ENCODE peak calls at places on chromosomes 7 and 10, in four cellular contexts. P is HFFc6, B is body of pancreas, O is SHP77 treated with DMSO at 0.1 percent for 48 hours. E is an unnamed sample.
A peak's percentile ranks its signal among the peaks of the same experiment; 100 is the strongest.

GRCh38 chr7:30212720-30213119 is 71.7 kb upstream of the ZNRF2 start:
- DNase-seq in O (no peak), B (no peak), P (no peak), E (no peak)

GRCh38 chr7:66050337-66050957 is 25.2 kb upstream of the ASL start:
- DNase-seq in P (no peak), B (no peak), O (no peak), E (no peak)

GRCh38 chr10:62584726-62585125 is 210.6 kb downstream of the ZNF365 start:
- DNase-seq in P (peak; percentile 58), O (no peak), B (no peak), E (no peak)

GRCh38 chr7:36368496-36368895 is 21.2 kb upstream of the ANLN start:
- DNase-seq in B (no peak), P (no peak), O (no peak), E (no peak)

GRCh38 chr7:134894928-134895327 is 91.4 kb upstream of the AGBL3 start:
- DNase-seq in O (no peak), B (no peak), P (no peak), E (no peak)

GRCh38 chr7:156503195-156503594 is 137.4 kb upstream of the RNF32 start:
- DNase-seq in O (no peak), B (no peak), P (no peak), E (no peak)

GRCh38 chr7:69845721-69846495 is 247.6 kb downstream of the AUTS2 start:
- DNase-seq in O (no peak), B (no peak), P (no peak), E (no peak)

GRCh38 chr10:60203993-60204618 is 185.6 kb downstream of the ANK3 start:
- DNase-seq in B (no peak), P (peak; percentile 16), O (no peak), E (peak; percentile 17)

GRCh38 chr7:128221929-128222403 is 19.1 kb upstream of the LEP start:
- DNase-seq in O (no peak), P (peak; percentile 92), B (no peak), E (peak; percentile 20)

GRCh38 chr7:5284304-5285281 is 1.9 kb downstream of the SLC29A4 start:
- DNase-seq in P (no peak), B (peak; percentile 75), O (peak; percentile 93), E (no peak)

GRCh38 chr7:20595971-20596370 is 19.5 kb upstream of the ABCB5 start:
- DNase-seq in O (no peak), P (no peak), B (no peak), E (no peak)

GRCh38 chr7:79610301-79610700 is 156.8 kb upstream of the MAGI2 start:
- DNase-seq in P (no peak), O (no peak), B (no peak), E (no peak)

GRCh38 chr7:51210766-51211165 is 105.8 kb downstream of the COBL start:
- DNase-seq in B (no peak), O (no peak), P (no peak), E (no peak)

GRCh38 chr7:114423218-114423496 is 8.5 kb downstream of the FOXP2 start:
- DNase-seq in B (no peak), P (no peak), O (no peak), E (no peak)

GRCh38 chr7:2063562-2064360 is 169.0 kb downstream of the MAD1L1 start:
- DNase-seq in O (no peak), B (no peak), P (no peak), E (no peak)

GRCh38 chr7:44574286-44574872 is 671 bp upstream of the DDX56 start:
- DNase-seq in B (no peak), O (no peak), P (no peak), E (no peak)

GRCh38 chr10:119524720-119525070 is 17.8 kb downstream of the RGS10 start:
- DNase-seq in B (no peak), P (no peak), O (no peak), E (no peak)

GRCh38 chr10:28980264-28980663 is 302.9 kb downstream of the BAMBI start:
- DNase-seq in O (no peak), B (no peak), P (no peak), E (no peak)

GRCh38 chr7:77548222-77548621 is 11.1 kb downstream of the PTPN12 start:
- DNase-seq in P (no peak), O (no peak), B (no peak), E (no peak)

GRCh38 chr10:9254353-9254752 is 1199.9 kb downstream of the GATA3 start:
- DNase-seq in O (no peak), B (no peak), P (peak; percentile 62), E (no peak)

GRCh38 chr10:103598654-103599115 is 105.2 kb downstream of the NEURL1 start:
- DNase-seq in P (peak; percentile 75), B (peak; percentile 68), O (peak; percentile 41), E (peak; percentile 63)

GRCh38 chr7:80641548-80641947 is 3.1 kb downstream of the CD36 start:
- DNase-seq in P (peak; percentile 41), B (no peak), O (no peak), E (no peak)

GRCh38 chr7:139232893-139233292 is 1.9 kb downstream of the UBN2 start:
- DNase-seq in O (no peak), P (peak; percentile 49), B (no peak), E (no peak)

GRCh38 chr7:14747701-14748100 is 154.8 kb downstream of the DGKB start:
- DNase-seq in P (no peak), B (no peak), O (no peak), E (no peak)

GRCh38 chr7:101804642-101805401 is 12.6 kb upstream of the CUX1 start:
- DNase-seq in P (no peak), B (peak; percentile 41), O (no peak), E (no peak)

GRCh38 chr7:116576350-116577319 is 51.8 kb downstream of the CAV1 start:
- DNase-seq in O (no peak), B (no peak), P (peak; percentile 95), E (peak; percentile 93)

GRCh38 chr7:75623390-75624133 is 115.2 kb downstream of the HIP1 start:
- DNase-seq in O (no peak), B (no peak), P (no peak), E (no peak)

GRCh38 chr10:69316313-69317059 is 38.2 kb downstream of the HK1 start:
- DNase-seq in B (no peak), O (no peak), P (peak; percentile 29), E (peak; percentile 23)

GRCh38 chr10:22443200-22443881 is 98.0 kb downstream of the SPAG6 start:
- DNase-seq in P (no peak), O (no peak), B (no peak), E (no peak)

GRCh38 chr10:109892885-109893284 is 30.4 kb downstream of the XPNPEP1 start:
- DNase-seq in P (peak; percentile 57), O (no peak), B (no peak), E (no peak)

GRCh38 chr10:77163670-77164348 is 473.8 kb downstream of the KCNMA1 start:
- DNase-seq in O (no peak), P (peak; percentile 98), B (peak; percentile 58), E (peak; percentile 99)

GRCh38 chr7:145398758-145399157 is 562.9 kb upstream of the TPK1 start:
- DNase-seq in P (no peak), O (no peak), B (no peak), E (no peak)

E was measured in brain microvascular endothelial cell.